ENCODE peak calls at places on chromosomes 13 and 19, in four cellular contexts. P, F, V and R are unnamed samples.
A peak's percentile ranks its signal among the peaks of the same experiment; 100 is the strongest.

GRCh38 chr13:100209857-100210580 is 121.1 kb downstream of the PCCA start:
- DNase-seq in P (peak; percentile 88), F (peak; percentile 13), V (no peak), R (no peak)

GRCh38 chr19:14758816-14759215 is 19.5 kb downstream of the ADGRE2 start:
- DNase-seq in V (no peak), P (no peak), F (no peak), R (no peak)

GRCh38 chr13:92317066-92317465 is 909.5 kb upstream of the GPC6 start:
- DNase-seq in P (no peak), F (no peak), V (no peak), R (no peak)

GRCh38 chr13:65677906-65678305 is 1552.2 kb downstream of the PCDH9 start:
- DNase-seq in F (no peak), P (no peak), V (no peak), R (no peak)

GRCh38 chr19:49809155-49809986 is 3.7 kb downstream of the FUZ start:
- DNase-seq in P (peak; percentile 62), V (no peak), F (peak; percentile 77), R (peak; percentile 81)

GRCh38 chr13:73412933-73413332 is 354.1 kb downstream of the KLF5 start:
- DNase-seq in F (no peak), V (no peak), P (no peak), R (no peak)

GRCh38 chr13:30413842-30414241 is 8.5 kb upstream of the UBE2L5 start:
- DNase-seq in V (no peak), P (no peak), F (no peak), R (no peak)

GRCh38 chr13:28548872-28549271 is 53.9 kb upstream of the FLT1 start:
- DNase-seq in P (no peak), F (no peak), V (no peak), R (no peak)

GRCh38 chr19:53019684-53020083 is 6.0 kb downstream of the ERVV-1 start:
- DNase-seq in F (no peak), V (no peak), P (no peak), R (no peak)

GRCh38 chr13:70310720-70311119 is 202.5 kb upstream of the KLHL1 start:
- DNase-seq in F (peak; percentile 20), P (no peak), V (no peak), R (no peak)

GRCh38 chr19:35011737-35012682 is 11.9 kb downstream of the GRAMD1A start:
- DNase-seq in V (no peak), P (no peak), F (no peak), R (no peak)

GRCh38 chr19:3234800-3235199 is 10.3 kb downstream of the CELF5 start:
- DNase-seq in F (no peak), V (no peak), P (no peak), R (no peak)